ENCODE peak calls at places on chromosomes 11 and 22, in four cellular contexts. M is WTC11, D is K562, F is HepG2. S is an unnamed sample.
A peak's percentile ranks its signal among the peaks of the same experiment; 100 is the strongest.

GRCh38 chr11:70637186-70637800 is 239.0 kb downstream of the CTTN start:
- DNase-seq in F (no peak), D (no peak), M (no peak), S (no peak)

GRCh38 chr11:31822604-31823371 is 11.7 kb upstream of the PAX6 start:
- DNase-seq in D (no peak), M (no peak), F (no peak), S (no peak)

GRCh38 chr11:95715777-95716241 is 73.8 kb downstream of the FAM76B start:
- DNase-seq in M (no peak), F (peak; percentile 3), D (no peak), S (no peak)

GRCh38 chr11:93567406-93567819 is 24.2 kb upstream of the SMCO4 start:
- DNase-seq in D (no peak), F (no peak), M (no peak), S (no peak)

GRCh38 chr11:111427471-111427912 is 48.4 kb upstream of the POU2AF1 start:
- DNase-seq in D (peak; percentile 30), F (peak; percentile 13), M (no peak), S (no peak)

GRCh38 chr22:19717691-19718254 is 3.5 kb downstream of the SEPTIN5 start:
- DNase-seq in F (no peak), M (peak; percentile 70), D (no peak), S (peak; percentile 65)

GRCh38 chr11:67700548-67701262 is 26.3 kb upstream of the ALDH3B2 start:
- DNase-seq in D (no peak), M (no peak), F (no peak), S (no peak)

GRCh38 chr11:64051297-64051696 is 15.6 kb downstream of the FLRT1 start:
- DNase-seq in D (no peak), M (no peak), F (no peak), S (no peak)

GRCh38 chr22:41352058-41352457 is 29.7 kb upstream of the TEF start:
- DNase-seq in M (no peak), F (no peak), D (no peak), S (peak; percentile 38)

GRCh38 chr22:50587407-50587806 is 4.8 kb upstream of the CHKB start:
- DNase-seq in D (no peak), F (no peak), M (no peak), S (no peak)

GRCh38 chr11:122633219-122633829 is 22.2 kb upstream of the UBASH3B start:
- DNase-seq in M (peak; percentile 23), D (no peak), F (peak; percentile 62), S (peak; percentile 69)

GRCh38 chr11:65781962-65782815 is 1.4 kb upstream of the AP5B1 start:
- DNase-seq in M (no peak), D (no peak), F (no peak), S (no peak)

GRCh38 chr11:116715383-116715782 is 57.4 kb downstream of the BUD13 start:
- DNase-seq in M (peak; percentile 48), D (peak; percentile 35), F (no peak), S (no peak)

GRCh38 chr22:23070418-23071162 is at the start of gene GNAZ:
- DNase-seq in M (peak; percentile 51), F (no peak), D (peak; percentile 87), S (no peak)

GRCh38 chr22:34866501-34867171 is 199.3 kb upstream of the ISX start:
- DNase-seq in D (no peak), F (no peak), M (no peak), S (no peak)

GRCh38 chr11:23288001-23288783 is 427.9 kb upstream of the CCDC179 start:
- DNase-seq in D (no peak), F (no peak), M (no peak), S (no peak)

GRCh38 chr11:5577101-5577500 is 3.6 kb upstream of the OR52B6 start:
- DNase-seq in F (no peak), M (no peak), D (no peak), S (no peak)

GRCh38 chr22:11066458-11067285 is 4461.3 kb upstream of the OR11H1 start:
- DNase-seq in F (no peak), D (peak; percentile 26), M (no peak), S (no peak)

GRCh38 chr22:36386351-36386899 is 1.3 kb downstream of the MYH9 start:
- DNase-seq in M (no peak), F (no peak), D (no peak), S (peak; percentile 43)

GRCh38 chr11:108693852-108694251 is 29.0 kb downstream of the DDX10 start:
- DNase-seq in F (no peak), M (no peak), D (no peak), S (no peak)

GRCh38 chr22:36659762-36660509 is 43.6 kb downstream of the CACNG2 start:
- DNase-seq in M (no peak), D (peak; percentile 88), F (peak; percentile 91), S (peak; percentile 92)

GRCh38 chr11:58592760-58593472 is 14.1 kb downstream of the ZFP91 start:
- DNase-seq in D (no peak), M (no peak), F (no peak), S (no peak)

GRCh38 chr22:23099525-23099792 is 29.1 kb downstream of the GNAZ start:
- DNase-seq in F (no peak), D (peak; percentile 58), M (no peak), S (no peak)

DNA sequence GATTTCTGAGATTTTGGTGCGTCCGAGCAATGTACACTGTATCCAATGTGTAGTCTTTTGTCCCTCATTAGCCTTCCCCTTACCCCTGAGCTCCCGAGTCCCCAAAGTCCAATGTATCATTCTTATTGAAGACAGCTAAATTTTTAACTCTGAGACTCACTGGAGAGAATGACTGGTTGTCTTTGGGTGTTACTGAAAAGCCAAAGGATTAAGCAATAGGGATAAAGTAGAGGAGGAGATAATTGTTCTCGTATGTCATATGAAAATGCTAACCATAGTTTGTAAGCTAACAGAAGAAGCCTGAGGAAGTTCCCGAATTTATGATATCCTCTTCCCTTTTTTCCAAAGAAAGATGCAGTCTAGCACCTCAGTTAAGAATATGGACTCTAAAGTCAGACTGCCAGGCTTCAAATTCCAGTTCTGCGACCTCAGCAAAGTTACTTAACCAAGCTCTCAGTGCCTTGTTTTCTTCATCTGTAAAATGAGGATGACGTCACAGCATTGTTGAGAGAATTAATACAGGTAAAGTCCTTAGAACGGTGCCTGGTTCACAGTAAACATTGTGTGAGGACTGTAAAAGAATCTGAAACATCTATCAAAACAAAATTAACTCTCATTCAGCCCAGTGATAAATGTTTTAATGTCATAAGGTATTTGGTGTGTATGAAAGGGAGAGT is 1.6 kb upstream of the MSANTD2 start:
- DNase-seq in F (no peak), D (no peak), M (no peak), S (no peak)
- TF ChIP-seq NR3C1 in F (no peak), D (no peak), M (no peak), S (no peak)

GRCh38 chr11:120185678-120186407 is 25.0 kb upstream of the OAF start:
- DNase-seq in M (no peak), F (no peak), D (no peak), S (no peak)

GRCh38 chr11:120182790-120183491 is 27.9 kb upstream of the OAF start:
- DNase-seq in M (peak; percentile 77), D (peak; percentile 42), F (peak; percentile 73), S (peak; percentile 17)

GRCh38 chr11:120184946-120185677 is 25.7 kb upstream of the OAF start:
- DNase-seq in F (peak; percentile 93), D (no peak), M (no peak), S (no peak)

GRCh38 chr11:120183701-120184141 is 27.1 kb upstream of the OAF start:
- DNase-seq in F (no peak), D (no peak), M (no peak), S (no peak)

GRCh38 chr11:120184371-120184945 is 26.4 kb upstream of the OAF start:
- DNase-seq in M (no peak), F (no peak), D (no peak), S (no peak)
- TF ChIP-seq NR3C1 in M (no peak), F (no peak), D (no peak), S (no peak)

GRCh38 chr11:104943561-104943960 is 24.8 kb downstream of the CASP4 start:
- DNase-seq in F (peak; percentile 12), D (no peak), M (no peak), S (no peak)

GRCh38 chr11:104944080-104944479 is 24.3 kb downstream of the CASP4 start:
- DNase-seq in F (peak; percentile 22), D (no peak), M (no peak), S (no peak)

DNA sequence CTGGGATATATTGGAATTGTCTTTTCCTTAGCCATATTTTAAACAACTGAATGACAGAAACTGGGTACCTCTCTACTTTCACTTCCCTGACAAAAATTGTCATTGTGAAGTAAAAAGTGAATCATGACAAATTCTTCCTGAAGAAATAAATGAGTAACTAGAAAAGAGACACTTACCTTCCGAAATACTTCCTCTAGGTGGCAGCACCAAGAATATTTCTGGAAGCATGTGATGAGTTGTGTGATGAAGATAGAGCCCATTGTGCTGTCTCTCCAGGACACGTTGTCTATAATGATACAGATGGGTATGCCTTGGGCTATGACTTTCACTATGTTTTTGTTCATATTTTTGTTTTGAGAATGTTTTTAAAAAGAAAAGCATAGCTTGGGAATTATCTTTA is 21.5 kb downstream of the CASP4 start:
- DNase-seq in M (no peak), F (peak; percentile 78), D (peak; percentile 8), S (peak; percentile 45)
- TF ChIP-seq NR3C1 in M (no peak), F (no peak), D (no peak), S (no peak)

GRCh38 chr11:10590516-10590915 is 22.1 kb upstream of the LYVE1 start:
- DNase-seq in D (no peak), F (no peak), M (no peak), S (no peak)

GRCh38 chr11:10594407-10594806 is 25.9 kb upstream of the LYVE1 start:
- DNase-seq in F (no peak), M (no peak), D (no peak), S (no peak)

GRCh38 chr11:10592331-10592730 is 23.9 kb upstream of the LYVE1 start:
- DNase-seq in D (no peak), M (no peak), F (no peak), S (no peak)

GRCh38 chr11:10588904-10589303 is 20.4 kb upstream of the LYVE1 start:
- DNase-seq in F (no peak), M (no peak), D (no peak), S (no peak)

DNA sequence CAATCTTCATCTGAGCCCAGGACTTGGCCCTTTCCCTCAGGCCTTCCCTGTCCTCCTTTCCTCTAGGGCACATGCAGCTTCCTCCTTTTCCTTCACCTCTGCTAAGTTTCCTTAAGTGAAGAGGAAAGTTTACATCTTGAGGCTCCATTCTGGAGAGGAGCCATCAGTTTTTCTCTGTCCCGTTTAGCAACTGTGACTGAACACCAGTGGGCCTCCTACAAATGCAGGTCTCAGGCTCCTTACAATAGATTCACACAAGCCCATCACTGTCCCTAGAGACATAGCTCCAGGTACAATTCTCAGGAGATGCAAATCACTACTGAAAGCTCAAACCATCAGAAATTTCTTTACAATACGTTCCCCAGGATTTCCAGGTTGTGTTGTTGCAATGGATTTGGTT is 23.3 kb upstream of the LYVE1 start:
- DNase-seq in F (no peak), D (no peak), M (no peak), S (no peak)
- TF ChIP-seq NR3C1 in F (no peak), D (no peak), M (no peak), S (no peak)

GRCh38 chr11:128552783-128553661 is 34.3 kb downstream of the ETS1 start:
- DNase-seq in F (no peak), M (no peak), D (no peak), S (no peak)
- TF ChIP-seq NR3C1 in F (no peak), M (no peak), D (no peak), S (no peak)